ENCODE peak calls at places on chromosome 7, in five cellular contexts. G is HTR-8/SVneo, B is pancreas, L is osteocyte, U is anterior cingulate cortex. H is an unnamed sample.

GRCh38 chr7:78702770-78703169 is 750.7 kb downstream of the MAGI2 start:
- DNase-seq in G (no peak), B (no peak), L (no peak), U (no peak), H (no peak)

GRCh38 chr7:141537906-141538305 is 13.3 kb upstream of the AGK start:
- DNase-seq in G (no peak), B (no peak), L (no peak), U (no peak), H (no peak)

GRCh38 chr7:2104107-2104710 is 128.5 kb downstream of the MAD1L1 start:
- DNase-seq in G (peak), B (no peak), L (peak), U (peak), H (peak)

GRCh38 chr7:155995183-155995612 is 182.9 kb upstream of the SHH start:
- DNase-seq in G (no peak), B (no peak), L (no peak), U (no peak), H (no peak)

GRCh38 chr7:46786221-46786951 is 795.5 kb downstream of the TNS3 start:
- DNase-seq in G (no peak), B (no peak), L (no peak), U (no peak), H (no peak)

GRCh38 chr7:19853261-19853832 is 79.9 kb upstream of the TMEM196 start:
- DNase-seq in G (no peak), B (no peak), L (no peak), U (no peak), H (no peak)

GRCh38 chr7:111259991-111260390 is 169.1 kb downstream of the LRRN3 start:
- DNase-seq in G (no peak), B (no peak), L (no peak), U (no peak), H (no peak)

GRCh38 chr7:3995187-3995586 is 686.9 kb upstream of the FOXK1 start:
- DNase-seq in G (no peak), B (no peak), L (no peak), U (no peak), H (no peak)

GRCh38 chr7:136183981-136184380 is 206.8 kb upstream of the MTPN start:
- DNase-seq in G (no peak), B (no peak), L (no peak), U (no peak), H (no peak)

GRCh38 chr7:155964543-155964942 is 152.3 kb upstream of the SHH start:
- DNase-seq in G (no peak), B (no peak), L (no peak), U (no peak), H (no peak)

GRCh38 chr7:75961194-75961593 is 33.2 kb downstream of the TMEM120A start:
- DNase-seq in G (no peak), B (no peak), L (no peak), U (no peak), H (no peak)

GRCh38 chr7:98754041-98754479 is 115.8 kb downstream of the TMEM130 start:
- DNase-seq in G (no peak), B (no peak), L (no peak), U (peak), H (peak)

GRCh38 chr7:149776305-149776704 is 2.9 kb upstream of the ZNF467 start:
- DNase-seq in G (no peak), B (no peak), L (no peak), U (no peak), H (no peak)

GRCh38 chr7:123811056-123811455 is 33.9 kb upstream of the HYAL4 start:
- DNase-seq in G (no peak), B (no peak), L (no peak), U (no peak), H (no peak)

GRCh38 chr7:159147246-159147645 is 2.6 kb upstream of the VIPR2 start:
- DNase-seq in G (no peak), B (no peak), L (peak), U (no peak), H (no peak)

GRCh38 chr7:982511-983181 is at the start of gene CYP2W1:
- DNase-seq in G (no peak), B (no peak), L (no peak), U (no peak), H (no peak)

GRCh38 chr7:5997210-5997808 is 11.5 kb downstream of the PMS2 start:
- DNase-seq in G (peak), B (no peak), L (peak), U (no peak), H (no peak)

H was measured in posterior cingulate gyrus.